ENCODE peak calls at places on chromosomes 5 and 9, in nine cellular contexts. One of them, this sample, is unnamed. For H3K4me1, the result is how much of the 10 kb centered on the place peaks cover.

GRCh38 chr9:38195737-38196161 is 126.7 kb upstream of the SHB start:
- DNase-seq in stomach: no peak
- DNase-seq in body of pancreas: peak
- DNase-seq in neuronal stem cell: no peak
- DNase-seq in upper lobe of right lung: no peak
- DNase-seq in endothelial cell of umbilical vein: no peak
- DNase-seq in lung: no peak
- DNase-seq in left ventricle myocardium inferior: no peak
- DNase-seq in CD4-positive, CD25-positive, alpha-beta regulatory T cell: no peak
- DNase-seq in this sample: no peak

GRCh38 chr9:123225374-123225813 is 43.0 kb downstream of the STRBP start:
- DNase-seq in stomach: no peak
- DNase-seq in body of pancreas: peak
- DNase-seq in neuronal stem cell: peak
- DNase-seq in upper lobe of right lung: no peak
- DNase-seq in endothelial cell of umbilical vein: peak
- DNase-seq in lung: no peak
- DNase-seq in left ventricle myocardium inferior: no peak
- DNase-seq in CD4-positive, CD25-positive, alpha-beta regulatory T cell: peak
- DNase-seq in this sample: no peak

GRCh38 chr5:163770625-163771024 is 265.2 kb downstream of the MAT2B start:
- DNase-seq in stomach: no peak
- DNase-seq in body of pancreas: no peak
- DNase-seq in neuronal stem cell: no peak
- DNase-seq in upper lobe of right lung: no peak
- DNase-seq in endothelial cell of umbilical vein: peak
- DNase-seq in lung: no peak
- DNase-seq in left ventricle myocardium inferior: no peak
- DNase-seq in CD4-positive, CD25-positive, alpha-beta regulatory T cell: no peak
- DNase-seq in this sample: no peak

GRCh38 chr9:33159760-33160127 is 7.4 kb downstream of the B4GALT1 start:
- DNase-seq in stomach: peak
- DNase-seq in body of pancreas: no peak
- DNase-seq in neuronal stem cell: no peak
- DNase-seq in upper lobe of right lung: peak
- DNase-seq in endothelial cell of umbilical vein: peak
- DNase-seq in lung: peak
- DNase-seq in left ventricle myocardium inferior: peak
- DNase-seq in CD4-positive, CD25-positive, alpha-beta regulatory T cell: peak
- DNase-seq in this sample: no peak

GRCh38 chr9:33130501-33130900 is 36.6 kb downstream of the B4GALT1 start:
- DNase-seq in stomach: no peak
- DNase-seq in body of pancreas: no peak
- DNase-seq in neuronal stem cell: no peak
- DNase-seq in upper lobe of right lung: no peak
- DNase-seq in endothelial cell of umbilical vein: peak
- DNase-seq in lung: no peak
- DNase-seq in left ventricle myocardium inferior: no peak
- DNase-seq in CD4-positive, CD25-positive, alpha-beta regulatory T cell: no peak
- DNase-seq in this sample: no peak

GRCh38 chr5:173581408-173582197 is 34.8 kb downstream of the BOD1 start:
- DNase-seq in stomach: peak
- DNase-seq in body of pancreas: peak
- DNase-seq in neuronal stem cell: peak
- DNase-seq in upper lobe of right lung: no peak
- DNase-seq in endothelial cell of umbilical vein: peak
- DNase-seq in lung: peak
- DNase-seq in left ventricle myocardium inferior: no peak
- DNase-seq in CD4-positive, CD25-positive, alpha-beta regulatory T cell: peak
- DNase-seq in this sample: peak

GRCh38 chr5:3715048-3715447 is 119.4 kb downstream of the IRX1 start:
- DNase-seq in stomach: no peak
- DNase-seq in body of pancreas: no peak
- DNase-seq in neuronal stem cell: no peak
- DNase-seq in upper lobe of right lung: no peak
- DNase-seq in endothelial cell of umbilical vein: no peak
- DNase-seq in lung: no peak
- DNase-seq in left ventricle myocardium inferior: peak
- DNase-seq in CD4-positive, CD25-positive, alpha-beta regulatory T cell: no peak
- DNase-seq in this sample: no peak

GRCh38 chr5:69140827-69141226 is 26.1 kb upstream of the CCNB1 start:
- DNase-seq in stomach: no peak
- DNase-seq in body of pancreas: no peak
- DNase-seq in neuronal stem cell: no peak
- DNase-seq in upper lobe of right lung: no peak
- DNase-seq in endothelial cell of umbilical vein: no peak
- DNase-seq in lung: no peak
- DNase-seq in left ventricle myocardium inferior: no peak
- DNase-seq in CD4-positive, CD25-positive, alpha-beta regulatory T cell: no peak
- DNase-seq in this sample: no peak

GRCh38 chr9:93750045-93750444 is 173.7 kb downstream of the PHF2 start:
- DNase-seq in stomach: no peak
- DNase-seq in body of pancreas: no peak
- DNase-seq in neuronal stem cell: no peak
- DNase-seq in upper lobe of right lung: no peak
- DNase-seq in endothelial cell of umbilical vein: no peak
- DNase-seq in lung: no peak
- DNase-seq in left ventricle myocardium inferior: no peak
- DNase-seq in CD4-positive, CD25-positive, alpha-beta regulatory T cell: no peak
- DNase-seq in this sample: no peak

GRCh38 chr9:129146441-129146933 is 31.6 kb downstream of the IER5L start:
- DNase-seq in stomach: no peak
- DNase-seq in body of pancreas: no peak
- DNase-seq in neuronal stem cell: no peak
- DNase-seq in upper lobe of right lung: no peak
- DNase-seq in endothelial cell of umbilical vein: peak
- DNase-seq in lung: no peak
- DNase-seq in left ventricle myocardium inferior: no peak
- DNase-seq in CD4-positive, CD25-positive, alpha-beta regulatory T cell: no peak
- DNase-seq in this sample: peak

GRCh38 chr5:34460496-34460895 is 195.6 kb upstream of the RAI14 start:
- DNase-seq in stomach: no peak
- DNase-seq in body of pancreas: no peak
- DNase-seq in neuronal stem cell: no peak
- DNase-seq in upper lobe of right lung: no peak
- DNase-seq in endothelial cell of umbilical vein: no peak
- DNase-seq in lung: no peak
- DNase-seq in left ventricle myocardium inferior: no peak
- DNase-seq in CD4-positive, CD25-positive, alpha-beta regulatory T cell: no peak
- DNase-seq in this sample: no peak

GRCh38 chr5:77145666-77146065 is 58.6 kb upstream of the ZBED3 start:
- DNase-seq in stomach: no peak
- DNase-seq in body of pancreas: no peak
- DNase-seq in neuronal stem cell: no peak
- DNase-seq in upper lobe of right lung: no peak
- DNase-seq in endothelial cell of umbilical vein: peak
- DNase-seq in lung: no peak
- DNase-seq in left ventricle myocardium inferior: no peak
- DNase-seq in CD4-positive, CD25-positive, alpha-beta regulatory T cell: no peak
- DNase-seq in this sample: no peak

GRCh38 chr5:73950441-73950873 is 324.5 kb downstream of the ARHGEF28 start:
- DNase-seq in stomach: no peak
- DNase-seq in body of pancreas: no peak
- DNase-seq in neuronal stem cell: no peak
- DNase-seq in upper lobe of right lung: no peak
- DNase-seq in endothelial cell of umbilical vein: no peak
- DNase-seq in lung: no peak
- DNase-seq in left ventricle myocardium inferior: no peak
- DNase-seq in CD4-positive, CD25-positive, alpha-beta regulatory T cell: no peak
- DNase-seq in this sample: no peak

GRCh38 chr5:39570418-39571027 is 145.7 kb upstream of the DAB2 start:
- DNase-seq in stomach: no peak
- DNase-seq in body of pancreas: no peak
- DNase-seq in neuronal stem cell: peak
- DNase-seq in upper lobe of right lung: no peak
- DNase-seq in endothelial cell of umbilical vein: peak
- DNase-seq in lung: no peak
- DNase-seq in left ventricle myocardium inferior: no peak
- DNase-seq in CD4-positive, CD25-positive, alpha-beta regulatory T cell: no peak
- DNase-seq in this sample: no peak

GRCh38 chr9:100813871-100814270 is 214.7 kb upstream of the PLPPR1 start:
- DNase-seq in stomach: no peak
- DNase-seq in body of pancreas: no peak
- DNase-seq in neuronal stem cell: no peak
- DNase-seq in upper lobe of right lung: no peak
- DNase-seq in endothelial cell of umbilical vein: no peak
- DNase-seq in lung: no peak
- DNase-seq in left ventricle myocardium inferior: no peak
- DNase-seq in CD4-positive, CD25-positive, alpha-beta regulatory T cell: no peak
- DNase-seq in this sample: no peak

GRCh38 chr9:80842383-80842782 is 847.0 kb downstream of the TLE1 start:
- DNase-seq in stomach: no peak
- DNase-seq in body of pancreas: no peak
- DNase-seq in neuronal stem cell: no peak
- DNase-seq in upper lobe of right lung: no peak
- DNase-seq in endothelial cell of umbilical vein: no peak
- DNase-seq in lung: no peak
- DNase-seq in left ventricle myocardium inferior: no peak
- DNase-seq in CD4-positive, CD25-positive, alpha-beta regulatory T cell: no peak
- DNase-seq in this sample: no peak

GRCh38 chr5:78964889-78965288 is 20.2 kb downstream of the ARSB start:
- DNase-seq in stomach: no peak
- DNase-seq in body of pancreas: no peak
- DNase-seq in neuronal stem cell: peak
- DNase-seq in upper lobe of right lung: no peak
- DNase-seq in endothelial cell of umbilical vein: peak
- DNase-seq in lung: no peak
- DNase-seq in left ventricle myocardium inferior: no peak
- DNase-seq in CD4-positive, CD25-positive, alpha-beta regulatory T cell: no peak
- DNase-seq in this sample: no peak

DNA sequence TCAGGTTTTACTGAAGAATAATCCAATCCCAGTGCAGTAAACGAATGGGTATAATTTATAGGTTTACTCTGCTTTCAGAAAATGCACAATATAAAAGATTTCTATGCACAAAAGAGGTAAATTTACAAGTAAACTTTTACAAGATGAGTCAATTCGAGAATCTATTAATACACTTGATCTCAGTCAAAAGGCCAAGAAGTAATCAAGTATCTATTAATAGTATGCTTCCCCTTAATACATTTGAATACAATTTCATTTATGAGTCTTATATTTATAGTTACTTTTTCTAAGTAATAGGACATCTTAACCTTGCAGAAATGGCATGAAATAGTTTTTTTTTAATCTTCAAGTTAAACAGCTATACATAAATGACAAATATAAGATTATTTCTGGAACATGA is 355.2 kb upstream of the EFNA5 start:
- DNase-seq in stomach: no peak
- DNase-seq in body of pancreas: no peak
- DNase-seq in neuronal stem cell: no peak
- DNase-seq in upper lobe of right lung: no peak
- DNase-seq in endothelial cell of umbilical vein: no peak
- DNase-seq in lung: no peak
- DNase-seq in left ventricle myocardium inferior: no peak
- DNase-seq in CD4-positive, CD25-positive, alpha-beta regulatory T cell: no peak
- DNase-seq in this sample: no peak
- H3K4me1 ChIP-seq in stomach: under half
- H3K4me1 ChIP-seq in body of pancreas: under half
- H3K4me1 ChIP-seq in neuronal stem cell: under half
- H3K4me1 ChIP-seq in upper lobe of right lung: under half
- H3K4me1 ChIP-seq in endothelial cell of umbilical vein: under half
- H3K4me1 ChIP-seq in lung: under half
- H3K4me1 ChIP-seq in left ventricle myocardium inferior: under half
- H3K4me1 ChIP-seq in CD4-positive, CD25-positive, alpha-beta regulatory T cell: under half
- H3K4me1 ChIP-seq in this sample: under half

GRCh38 chr5:149141957-149142851 is 911 bp downstream of the ABLIM3 start:
- DNase-seq in stomach: no peak
- DNase-seq in body of pancreas: peak
- DNase-seq in neuronal stem cell: peak
- DNase-seq in upper lobe of right lung: no peak
- DNase-seq in endothelial cell of umbilical vein: peak
- DNase-seq in lung: no peak
- DNase-seq in left ventricle myocardium inferior: peak
- DNase-seq in CD4-positive, CD25-positive, alpha-beta regulatory T cell: no peak
- DNase-seq in this sample: peak
- H3K27ac ChIP-seq in stomach: peak
- H3K27ac ChIP-seq in body of pancreas: peak
- H3K27ac ChIP-seq in neuronal stem cell: no peak
- H3K27ac ChIP-seq in upper lobe of right lung: peak
- H3K27ac ChIP-seq in endothelial cell of umbilical vein: peak
- H3K27ac ChIP-seq in lung: peak
- H3K27ac ChIP-seq in left ventricle myocardium inferior: peak
- H3K27ac ChIP-seq in CD4-positive, CD25-positive, alpha-beta regulatory T cell: no peak
- H3K27ac ChIP-seq in this sample: peak

DNA sequence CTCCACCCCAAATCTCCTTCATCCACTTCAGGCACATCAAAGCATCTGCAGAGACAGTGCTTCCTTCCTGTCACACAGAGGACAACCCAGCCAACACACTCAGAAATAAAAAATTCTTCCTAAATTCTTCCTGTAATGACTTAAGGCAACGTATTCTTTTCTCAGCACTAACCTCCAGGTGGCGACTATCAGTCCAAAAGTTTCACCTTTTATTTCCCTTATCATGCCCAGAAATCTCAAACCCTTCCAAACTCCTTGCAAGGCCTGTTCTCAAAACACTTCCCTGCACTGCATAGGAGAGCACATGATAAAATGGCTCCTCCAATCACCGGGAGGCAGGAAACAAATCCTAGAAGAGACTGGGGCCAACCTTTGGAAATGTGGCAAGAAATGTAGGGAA is 35.1 kb downstream of the SLIT3 start:
- DNase-seq in stomach: no peak
- DNase-seq in body of pancreas: no peak
- DNase-seq in neuronal stem cell: no peak
- DNase-seq in upper lobe of right lung: no peak
- DNase-seq in endothelial cell of umbilical vein: peak
- DNase-seq in lung: no peak
- DNase-seq in left ventricle myocardium inferior: no peak
- DNase-seq in CD4-positive, CD25-positive, alpha-beta regulatory T cell: no peak
- DNase-seq in this sample: no peak
- H3K4me3 ChIP-seq in stomach: no peak
- H3K4me3 ChIP-seq in body of pancreas: no peak
- H3K4me3 ChIP-seq in neuronal stem cell: no peak
- H3K4me3 ChIP-seq in upper lobe of right lung: no peak
- H3K4me3 ChIP-seq in endothelial cell of umbilical vein: no peak
- H3K4me3 ChIP-seq in lung: no peak
- H3K4me3 ChIP-seq in left ventricle myocardium inferior: no peak
- H3K4me3 ChIP-seq in CD4-positive, CD25-positive, alpha-beta regulatory T cell: no peak
- H3K4me3 ChIP-seq in this sample: no peak

DNA sequence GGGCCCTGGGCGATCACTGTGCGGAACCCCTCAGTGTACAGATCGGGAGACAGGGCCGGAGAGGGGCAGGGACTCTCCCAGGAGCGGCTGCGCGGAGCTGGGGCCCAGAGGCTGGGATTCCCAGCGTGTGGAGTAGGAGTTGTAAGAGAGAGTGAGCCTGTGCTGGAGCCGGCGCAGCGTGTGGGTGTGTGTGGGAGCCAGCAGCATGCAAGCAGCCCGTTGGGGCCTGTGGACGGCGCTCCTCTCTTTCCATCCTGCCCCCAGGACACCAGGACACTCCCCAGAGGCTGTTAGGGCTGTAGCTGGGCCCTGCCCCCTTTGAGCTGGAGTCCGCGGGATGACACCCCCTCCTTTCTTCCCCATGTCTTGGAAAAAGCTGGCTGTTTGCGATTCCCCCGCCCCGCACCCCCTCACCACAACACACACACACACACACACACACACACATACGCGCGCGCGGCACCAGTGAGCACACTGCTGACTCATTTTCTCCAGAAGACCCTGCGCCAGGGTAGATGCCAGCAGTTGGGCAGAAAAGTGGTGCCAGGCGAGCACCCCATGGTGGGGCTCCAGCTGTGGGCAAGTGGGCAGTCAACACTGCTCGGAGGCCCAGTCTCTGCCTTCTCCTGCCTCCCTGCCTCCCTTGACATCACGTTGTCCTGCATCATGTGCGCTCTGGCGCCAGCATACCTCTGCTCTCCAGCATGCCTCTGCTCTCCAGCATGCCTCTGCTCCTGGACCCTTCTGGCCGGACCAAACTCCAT is 1.5 kb downstream of the COL27A1 start:
- DNase-seq in stomach: peak
- DNase-seq in body of pancreas: peak
- DNase-seq in neuronal stem cell: no peak
- DNase-seq in upper lobe of right lung: peak
- DNase-seq in endothelial cell of umbilical vein: peak
- DNase-seq in lung: peak
- DNase-seq in left ventricle myocardium inferior: peak
- DNase-seq in CD4-positive, CD25-positive, alpha-beta regulatory T cell: no peak
- DNase-seq in this sample: peak
- H3K4me1 ChIP-seq in stomach: under half
- H3K4me1 ChIP-seq in body of pancreas: under half
- H3K4me1 ChIP-seq in neuronal stem cell: under half
- H3K4me1 ChIP-seq in upper lobe of right lung: under half
- H3K4me1 ChIP-seq in endothelial cell of umbilical vein: under half
- H3K4me1 ChIP-seq in lung: under half
- H3K4me1 ChIP-seq in left ventricle myocardium inferior: under half
- H3K4me1 ChIP-seq in CD4-positive, CD25-positive, alpha-beta regulatory T cell: under half
- H3K4me1 ChIP-seq in this sample: under half

This sample was measured in aorta.